ENCODE peak calls at places on chromosomes 5 and 9, in five cellular contexts. Q, I, U, N and V are unnamed samples.

GRCh38 chr9:137960496-137960895 is 82.9 kb downstream of the CACNA1B start:
- DNase-seq in N (no peak), I (no peak), Q (no peak), U (no peak), V (peak; percentile 21)

GRCh38 chr5:168317521-168318147 is 26.2 kb downstream of the WWC1 start:
- DNase-seq in N (no peak), I (no peak), U (no peak), Q (peak; percentile 90), V (no peak)

GRCh38 chr5:59275537-59276276 is 617.8 kb downstream of the PDE4D start:
- DNase-seq in N (no peak), I (no peak), U (peak; percentile 57), Q (peak; percentile 50), V (no peak)

GRCh38 chr9:15268796-15269195 is 38.2 kb downstream of the TTC39B start:
- DNase-seq in Q (no peak), I (no peak), N (no peak), U (no peak), V (no peak)

GRCh38 chr5:88996366-88996765 is 113.4 kb upstream of the MEF2C start:
- DNase-seq in N (no peak), I (no peak), U (no peak), Q (no peak), V (no peak)

GRCh38 chr9:73548201-73548600 is 396.5 kb downstream of the ANXA1 start:
- DNase-seq in I (no peak), U (no peak), Q (no peak), N (no peak), V (no peak)

GRCh38 chr5:131466171-131466766 is 168.8 kb downstream of the RAPGEF6 start:
- DNase-seq in N (no peak), I (no peak), Q (peak; percentile 87), U (no peak), V (no peak)

GRCh38 chr9:137370865-137371520 is 52.0 kb downstream of the EXD3 start:
- DNase-seq in N (peak; percentile 14), U (no peak), I (no peak), Q (no peak), V (no peak)

GRCh38 chr9:108162664-108163063 is 673.1 kb upstream of the KLF4 start:
- DNase-seq in U (no peak), I (no peak), Q (peak; percentile 77), N (no peak), V (no peak)

GRCh38 chr9:110426052-110426709 is 88.5 kb upstream of the TXNDC8 start:
- DNase-seq in N (no peak), Q (peak; percentile 55), U (no peak), I (no peak), V (no peak)
- TF ChIP-seq CTCF in N (no peak), Q (no peak), U (no peak), I (no peak), V (no peak)

DNA sequence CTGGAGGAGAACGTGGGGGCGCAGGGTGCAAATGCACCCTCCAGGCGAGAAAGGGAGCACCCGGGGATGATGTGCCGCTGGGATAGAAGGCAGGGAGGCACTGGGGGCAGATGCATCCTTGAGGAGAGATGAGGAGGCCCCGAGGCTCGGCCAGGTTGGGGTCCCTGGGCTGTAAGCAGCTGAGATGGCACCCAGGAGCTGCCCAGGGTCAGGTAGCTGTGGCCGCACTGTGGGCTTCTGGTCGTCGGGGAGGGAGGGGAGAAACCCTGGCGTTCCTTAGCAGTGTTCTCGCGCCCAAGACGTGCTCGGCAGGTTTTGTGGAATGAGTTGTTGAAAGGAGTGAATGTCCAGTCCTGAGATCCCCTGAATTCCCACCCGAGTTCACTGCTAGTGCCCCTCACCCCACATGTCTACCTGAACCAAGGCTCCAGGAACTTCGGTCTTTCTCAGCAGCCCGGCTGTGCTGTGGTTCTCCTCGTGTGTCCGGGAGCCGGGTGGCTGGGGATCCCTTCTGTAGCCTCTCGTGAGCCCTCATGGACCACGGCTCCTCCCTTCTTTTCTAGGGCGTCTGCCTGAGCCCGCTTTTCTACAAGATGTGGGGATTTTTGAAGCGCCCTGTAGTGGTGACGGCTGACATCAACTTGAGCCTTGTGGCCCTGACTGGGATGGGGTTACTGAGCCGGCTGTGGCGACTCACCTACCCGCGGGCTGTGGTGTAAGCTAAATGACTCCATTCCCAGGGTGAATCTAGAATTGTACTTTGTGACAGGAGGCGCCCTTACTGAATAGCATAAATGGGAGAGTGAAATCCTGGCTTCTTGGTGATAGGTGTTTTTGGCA is 1.1 kb downstream of the POMT1 start:
- DNase-seq in I (no peak), U (no peak), Q (peak; percentile 37), N (no peak), V (peak; percentile 77)
- TF ChIP-seq CTCF in I (no peak), U (no peak), Q (no peak), N (no peak), V (peak; percentile 9)

GRCh38 chr5:6759401-6759800 is 46.2 kb downstream of the TENT4A start:
- DNase-seq in Q (peak; percentile 18), N (no peak), U (no peak), I (no peak), V (peak; percentile 27)
- TF ChIP-seq CTCF in Q (no peak), N (no peak), U (no peak), I (no peak), V (no peak)

GRCh38 chr5:142661143-142661542 is 24.7 kb downstream of the FGF1 start:
- DNase-seq in I (no peak), U (no peak), N (no peak), Q (no peak), V (no peak)
- TF ChIP-seq CTCF in I (no peak), U (no peak), N (no peak), Q (no peak), V (no peak)

DNA sequence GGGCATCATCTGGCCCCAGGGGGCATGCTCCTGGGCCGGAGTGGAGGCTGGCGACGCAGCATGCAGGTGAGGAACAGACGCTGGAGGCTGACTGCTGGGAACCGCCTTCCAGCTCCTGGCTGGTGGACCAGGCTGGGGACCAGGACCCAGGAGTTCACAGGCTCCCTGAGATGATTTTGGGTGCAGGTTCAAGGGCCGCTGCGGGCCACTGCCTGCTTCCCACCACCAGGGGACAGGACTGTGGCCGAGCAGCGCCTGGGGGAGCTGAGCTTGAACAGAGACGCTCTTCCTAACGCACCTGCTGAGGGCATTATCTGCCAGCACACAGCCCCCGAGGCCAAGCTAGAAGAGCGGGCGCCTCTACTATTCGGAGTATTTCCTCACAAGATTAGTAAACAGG is 132.1 kb upstream of the RAPGEF1 start:
- DNase-seq in N (no peak), Q (no peak), I (no peak), U (no peak), V (no peak)
- TF ChIP-seq CTCF in N (no peak), Q (peak; percentile 40), I (no peak), U (peak; percentile 16), V (no peak)

DNA sequence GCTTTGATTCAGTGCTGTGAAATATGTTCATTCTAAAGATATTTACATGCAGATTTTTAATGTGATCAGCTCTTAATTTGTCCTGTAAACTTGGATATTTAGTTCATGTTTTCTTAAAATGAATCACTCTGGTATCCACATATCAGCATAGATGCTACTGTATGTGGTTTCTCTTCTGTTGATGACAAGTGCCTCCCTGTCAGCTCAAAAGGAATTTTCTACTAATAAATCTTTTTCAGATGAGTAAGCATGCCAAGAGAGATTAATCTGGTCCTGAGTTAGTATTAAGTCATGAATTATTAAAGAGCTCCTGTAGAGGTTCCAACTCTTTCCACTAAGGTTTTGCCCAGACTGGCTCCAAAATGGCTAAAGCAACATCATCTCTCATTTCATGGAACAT is 129.2 kb downstream of the GOLPH3 start:
- DNase-seq in Q (peak; percentile 82), I (no peak), N (no peak), U (no peak), V (no peak)
- TF ChIP-seq CTCF in Q (no peak), I (no peak), N (no peak), U (no peak), V (no peak)

GRCh38 chr9:109493648-109494047 is 4.5 kb downstream of the PTPN3 start:
- DNase-seq in N (no peak), U (no peak), I (no peak), Q (no peak), V (no peak)
- TF ChIP-seq CTCF in N (no peak), U (no peak), I (no peak), Q (no peak), V (no peak)